ENCODE peak calls at places on chromosomes 4 and X, in six cellular contexts. E is substantia nigra; U is stimulated activated CD4-positive, alpha-beta T cell treated with anti-CD3 and anti-CD28 coated beads, Interleukin-15, amount 100 ng/mL, for 1 hour; R is AG10803; C is GM20000; Z is mucosa of gallbladder. Q is an unnamed sample.
A peak's percentile ranks its signal among the peaks of the same experiment; 100 is the strongest.

GRCh38 chrX:129525162-129525561 is 1.9 kb upstream of the SMARCA1 start:
- DNase-seq in E (no peak), U (no peak), R (no peak), C (no peak), Z (no peak), Q (no peak)

GRCh38 chr4:83054928-83055327 is 19.9 kb downstream of the COPS4 start:
- DNase-seq in E (no peak), U (no peak), R (peak; percentile 38), C (peak; percentile 14), Z (no peak), Q (no peak)

GRCh38 chr4:140863187-140863586 is 107.0 kb upstream of the TBC1D9 start:
- DNase-seq in E (no peak), U (no peak), R (no peak), C (no peak), Z (no peak), Q (no peak)

GRCh38 chr4:142331132-142331531 is 515.0 kb downstream of the INPP4B start:
- DNase-seq in E (no peak), U (no peak), R (no peak), C (no peak), Z (no peak), Q (no peak)

GRCh38 chr4:188986271-188986689 is 847.0 kb downstream of the TRIML1 start:
- DNase-seq in E (no peak), U (no peak), R (peak; percentile 23), C (no peak), Z (no peak), Q (no peak)

GRCh38 chr4:110014233-110014632 is 101.5 kb downstream of the EGF start:
- DNase-seq in E (no peak), U (no peak), R (no peak), C (no peak), Z (no peak), Q (no peak)

GRCh38 chr4:95092762-95093161 is 335.0 kb downstream of the BMPR1B start:
- DNase-seq in E (no peak), U (no peak), R (no peak), C (no peak), Z (no peak), Q (no peak)

GRCh38 chrX:129781134-129782014 is 1.6 kb downstream of the SASH3 start:
- DNase-seq in E (peak; percentile 19), U (peak; percentile 44), R (no peak), C (peak; percentile 77), Z (peak; percentile 48), Q (peak; percentile 71)

GRCh38 chrX:10173331-10173900 is 16.6 kb downstream of the CLCN4 start:
- DNase-seq in E (peak; percentile 18), U (no peak), R (peak; percentile 77), C (no peak), Z (peak; percentile 65), Q (peak; percentile 61)

GRCh38 chrX:18545771-18546170 is 120.4 kb downstream of the CDKL5 start:
- DNase-seq in E (no peak), U (no peak), R (no peak), C (no peak), Z (no peak), Q (no peak)

GRCh38 chr4:86818211-86818610 is 31.0 kb downstream of the SLC10A6 start:
- DNase-seq in E (no peak), U (no peak), R (peak; percentile 54), C (no peak), Z (no peak), Q (no peak)

GRCh38 chrX:103177561-103177960 is 37.3 kb upstream of the BEX4 start:
- DNase-seq in E (no peak), U (no peak), R (no peak), C (no peak), Z (no peak), Q (no peak)

GRCh38 chrX:41561045-41561444 is 113.9 kb downstream of the NYX start:
- DNase-seq in E (no peak), U (no peak), R (peak; percentile 68), C (peak; percentile 33), Z (peak; percentile 29), Q (no peak)

GRCh38 chr4:88333741-88334405 is 44.8 kb upstream of the HERC6 start:
- DNase-seq in E (no peak), U (no peak), R (peak; percentile 65), C (no peak), Z (no peak), Q (no peak)

GRCh38 chr4:166386491-166387367 is 513.7 kb downstream of the TLL1 start:
- DNase-seq in E (no peak), U (no peak), R (no peak), C (no peak), Z (no peak), Q (no peak)